ENCODE peak calls at places on chromosomes 13 and 19, in four cellular contexts. One of them, this sample, is unnamed.

GRCh38 chr19:16208847-16209246 is 11.1 kb downstream of the AP1M1 start:
- DNase-seq in GM12878: no peak
- DNase-seq in K562: no peak
- DNase-seq in WTC11: peak; percentile 3
- DNase-seq in this sample: peak; percentile 7

GRCh38 chr19:15284091-15284490 is 48.2 kb downstream of the BRD4 start:
- DNase-seq in GM12878: no peak
- DNase-seq in K562: no peak
- DNase-seq in WTC11: no peak
- DNase-seq in this sample: no peak

GRCh38 chr19:50762554-50762953 is 7.7 kb upstream of the GPR32 start:
- DNase-seq in GM12878: no peak
- DNase-seq in K562: no peak
- DNase-seq in WTC11: no peak
- DNase-seq in this sample: no peak

GRCh38 chr19:6271721-6272410 is 7.9 kb downstream of the MLLT1 start:
- DNase-seq in GM12878: no peak
- DNase-seq in K562: peak; percentile 75
- DNase-seq in WTC11: peak; percentile 24
- DNase-seq in this sample: peak; percentile 87

GRCh38 chr13:110907951-110908898 is 6.6 kb downstream of the ANKRD10 start:
- DNase-seq in GM12878: no peak
- DNase-seq in K562: no peak
- DNase-seq in WTC11: no peak
- DNase-seq in this sample: no peak

GRCh38 chr19:12935071-12935470 is 1.6 kb upstream of the FARSA start:
- DNase-seq in GM12878: no peak
- DNase-seq in K562: no peak
- DNase-seq in WTC11: no peak
- DNase-seq in this sample: no peak

GRCh38 chr19:48175578-48175977 is 5.1 kb downstream of the ZSWIM9 start:
- DNase-seq in GM12878: no peak
- DNase-seq in K562: no peak
- DNase-seq in WTC11: no peak
- DNase-seq in this sample: no peak

GRCh38 chr19:12656899-12657571 is 9.5 kb downstream of the MAN2B1 start:
- DNase-seq in GM12878: no peak
- DNase-seq in K562: peak; percentile 78
- DNase-seq in WTC11: peak; percentile 98
- DNase-seq in this sample: peak; percentile 86

GRCh38 chr13:109803822-109804221 is 17.4 kb upstream of the IRS2 start:
- DNase-seq in GM12878: no peak
- DNase-seq in K562: no peak
- DNase-seq in WTC11: no peak
- DNase-seq in this sample: no peak

GRCh38 chr13:60169239-60170031 is 5.7 kb upstream of the DIAPH3 start:
- DNase-seq in GM12878: no peak
- DNase-seq in K562: no peak
- DNase-seq in WTC11: no peak
- DNase-seq in this sample: no peak

GRCh38 chr19:52722062-52723005 is 12.5 kb downstream of the ZNF611 start:
- DNase-seq in GM12878: no peak
- DNase-seq in K562: no peak
- DNase-seq in WTC11: no peak
- DNase-seq in this sample: no peak

GRCh38 chr19:41064974-41065569 is 23.2 kb upstream of the CYP2A13 start:
- DNase-seq in GM12878: no peak
- DNase-seq in K562: peak; percentile 67
- DNase-seq in WTC11: no peak
- DNase-seq in this sample: peak; percentile 10

GRCh38 chr19:30407310-30407709 is 35.1 kb downstream of the ZNF536 start:
- DNase-seq in GM12878: no peak
- DNase-seq in K562: no peak
- DNase-seq in WTC11: no peak
- DNase-seq in this sample: no peak

GRCh38 chr19:30408734-30409301 is 36.6 kb downstream of the ZNF536 start:
- DNase-seq in GM12878: no peak
- DNase-seq in K562: no peak
- DNase-seq in WTC11: no peak
- DNase-seq in this sample: no peak

GRCh38 chr19:30403583-30403982 is 31.4 kb downstream of the ZNF536 start:
- DNase-seq in GM12878: no peak
- DNase-seq in K562: no peak
- DNase-seq in WTC11: no peak
- DNase-seq in this sample: no peak

GRCh38 chr19:30402790-30403189 is 30.6 kb downstream of the ZNF536 start:
- DNase-seq in GM12878: no peak
- DNase-seq in K562: no peak
- DNase-seq in WTC11: no peak
- DNase-seq in this sample: no peak

DNA sequence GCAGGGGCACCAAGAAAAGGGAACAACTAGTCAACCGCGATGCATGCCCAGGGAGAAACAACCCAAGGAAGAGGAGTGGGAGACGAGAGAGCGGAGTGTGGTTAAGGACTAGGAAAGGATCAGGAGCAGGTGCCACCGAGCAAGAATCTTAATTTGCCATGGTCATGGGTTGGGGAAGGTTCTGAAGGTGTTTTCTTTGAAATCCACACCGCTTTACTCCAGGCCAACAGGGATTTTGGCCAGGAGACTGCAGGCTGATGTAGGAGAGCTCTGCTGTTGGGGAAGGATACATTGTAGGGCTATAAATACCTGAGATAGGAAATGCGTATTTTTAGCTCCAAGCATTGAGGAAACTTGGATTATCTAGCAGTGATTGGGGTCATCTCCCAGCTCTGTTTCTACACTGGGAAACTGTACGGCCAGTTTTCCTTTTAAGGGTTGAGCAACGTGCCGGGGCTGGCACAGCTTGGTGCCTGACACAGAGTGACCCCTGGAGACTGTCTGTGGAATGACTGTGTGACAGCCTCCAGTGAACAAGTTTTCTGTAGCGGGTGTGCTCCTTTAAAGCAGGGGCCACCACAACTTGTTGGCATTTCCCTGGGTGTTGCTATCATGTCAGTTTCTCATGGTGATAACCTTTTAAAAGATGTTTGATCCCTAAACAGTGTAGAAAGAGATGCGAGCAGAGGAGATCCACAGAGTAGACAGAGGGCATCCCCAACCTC is 34.2 kb downstream of the ZNF536 start:
- DNase-seq in GM12878: no peak
- DNase-seq in K562: peak; percentile 15
- DNase-seq in WTC11: peak; percentile 30
- DNase-seq in this sample: peak; percentile 56
- TF ChIP-seq USF1 in GM12878: no peak
- TF ChIP-seq USF1 in K562: no peak
- TF ChIP-seq USF1 in WTC11: no peak
- TF ChIP-seq USF1 in this sample: no peak

GRCh38 chr19:44925114-44925891 is 10.9 kb downstream of the APOC1 start:
- DNase-seq in GM12878: no peak
- DNase-seq in K562: no peak
- DNase-seq in WTC11: no peak
- DNase-seq in this sample: no peak
- TF ChIP-seq USF1 in GM12878: no peak
- TF ChIP-seq USF1 in K562: no peak
- TF ChIP-seq USF1 in WTC11: no peak
- TF ChIP-seq USF1 in this sample: no peak

GRCh38 chr19:11265177-11265784 is 3.0 kb upstream of the DOCK6 start:
- DNase-seq in GM12878: no peak
- DNase-seq in K562: peak; percentile 2
- DNase-seq in WTC11: no peak
- DNase-seq in this sample: no peak

GRCh38 chr19:11263726-11264125 is 1.4 kb upstream of the DOCK6 start:
- DNase-seq in GM12878: no peak
- DNase-seq in K562: no peak
- DNase-seq in WTC11: no peak
- DNase-seq in this sample: no peak

GRCh38 chr19:11267316-11268085 is 5.2 kb upstream of the DOCK6 start:
- DNase-seq in GM12878: no peak
- DNase-seq in K562: peak; percentile 15
- DNase-seq in WTC11: no peak
- DNase-seq in this sample: no peak

GRCh38 chr19:11264452-11265176 is 2.3 kb upstream of the DOCK6 start:
- DNase-seq in GM12878: peak; percentile 8
- DNase-seq in K562: no peak
- DNase-seq in WTC11: peak; percentile 70
- DNase-seq in this sample: no peak

DNA sequence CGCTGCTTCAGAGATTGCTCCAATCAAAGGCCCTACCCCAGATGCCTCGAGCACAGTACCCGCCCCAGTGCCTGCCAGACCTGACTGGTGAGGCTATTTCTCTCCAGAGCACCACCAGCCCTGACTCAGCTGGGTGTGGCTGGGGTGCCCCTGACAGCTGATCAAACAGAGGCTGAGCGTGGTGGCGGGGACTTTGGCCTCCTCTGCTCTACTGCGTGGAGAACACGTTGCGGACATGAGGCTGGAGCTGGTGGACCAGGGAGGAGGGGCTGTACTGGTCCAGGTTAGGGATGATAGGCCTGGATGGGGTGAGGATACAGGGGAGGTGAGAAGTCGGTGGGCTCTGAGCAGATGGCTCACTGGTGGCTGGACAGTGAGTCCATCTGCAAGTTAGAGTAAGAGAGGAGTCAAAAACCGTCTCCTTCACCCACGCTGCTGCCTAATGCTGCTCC is 3.5 kb upstream of the DOCK6 start:
- DNase-seq in GM12878: no peak
- DNase-seq in K562: peak; percentile 14
- DNase-seq in WTC11: no peak
- DNase-seq in this sample: no peak
- TF ChIP-seq USF1 in GM12878: no peak
- TF ChIP-seq USF1 in K562: no peak
- TF ChIP-seq USF1 in WTC11: no peak
- TF ChIP-seq USF1 in this sample: no peak

GRCh38 chr13:50894042-50894441 is 15.5 kb upstream of the RNASEH2B start:
- DNase-seq in GM12878: no peak
- DNase-seq in K562: no peak
- DNase-seq in WTC11: no peak
- DNase-seq in this sample: no peak
- TF ChIP-seq USF1 in GM12878: no peak
- TF ChIP-seq USF1 in K562: no peak
- TF ChIP-seq USF1 in WTC11: no peak
- TF ChIP-seq USF1 in this sample: no peak

This sample was measured in SK-N-SH.